ENCODE peak calls at places on chromosomes 11 and 22, in ten cellular contexts. E, L, T, B, R, O, M, X, C and G are unnamed samples.

GRCh38 chr11:20060180-20060579 is 100.1 kb downstream of the DBX1 start:
- DNase-seq in E (no peak), L (no peak), T (no peak), B (peak), R (no peak), O (no peak), M (no peak), X (no peak), C (no peak), G (no peak)

GRCh38 chr11:34426766-34427170 is 12.0 kb upstream of the CAT start:
- DNase-seq in E (no peak), L (no peak), T (no peak), B (no peak), R (no peak), O (peak), M (no peak), X (no peak), C (no peak), G (no peak)

GRCh38 chr11:9821008-9821752 is 157.3 kb downstream of the SWAP70 start:
- DNase-seq in E (no peak), L (no peak), T (no peak), B (no peak), R (no peak), O (peak), M (no peak), X (no peak), C (no peak), G (no peak)

GRCh38 chr11:65432686-65433582 is 10.3 kb downstream of the NEAT1 start:
- DNase-seq in E (no peak), L (no peak), T (no peak), B (peak), R (no peak), O (no peak), M (no peak), X (no peak), C (no peak), G (no peak)

GRCh38 chr11:122817121-122817520 is 21.2 kb upstream of the CRTAM start:
- DNase-seq in E (no peak), L (no peak), T (peak), B (peak), R (peak), O (no peak), M (no peak), X (no peak), C (no peak), G (no peak)

GRCh38 chr22:22576244-22576988 is 17.4 kb upstream of the PRAME start:
- DNase-seq in E (peak), L (peak), T (peak), B (peak), R (peak), O (peak), M (peak), X (peak), C (no peak), G (no peak)

GRCh38 chr11:24239016-24239720 is 257.7 kb upstream of the LUZP2 start:
- DNase-seq in E (no peak), L (no peak), T (no peak), B (peak), R (no peak), O (peak), M (no peak), X (peak), C (no peak), G (peak)

GRCh38 chr11:2366271-2366670 is 10.8 kb upstream of the CD81 start:
- DNase-seq in E (no peak), L (no peak), T (no peak), B (no peak), R (no peak), O (peak), M (no peak), X (no peak), C (no peak), G (peak)

GRCh38 chr11:111378773-111379499 is at the start of gene POU2AF1:
- DNase-seq in E (peak), L (no peak), T (no peak), B (no peak), R (peak), O (peak), M (no peak), X (no peak), C (no peak), G (no peak)

GRCh38 chr11:57330029-57330428 is 5.3 kb upstream of the TNKS1BP1 start:
- DNase-seq in E (no peak), L (no peak), T (no peak), B (no peak), R (no peak), O (no peak), M (no peak), X (no peak), C (no peak), G (no peak)

GRCh38 chr11:36363361-36364272 is 67.5 kb downstream of the PRR5L start:
- DNase-seq in E (no peak), L (no peak), T (no peak), B (peak), R (no peak), O (no peak), M (no peak), X (no peak), C (no peak), G (no peak)

GRCh38 chr22:31610611-31611010 is 51.4 kb downstream of the PISD start:
- DNase-seq in E (no peak), L (no peak), T (no peak), B (no peak), R (no peak), O (no peak), M (no peak), X (no peak), C (no peak), G (no peak)

GRCh38 chr22:20994128-20994901 is 7.6 kb downstream of the THAP7 start:
- DNase-seq in E (no peak), L (no peak), T (no peak), B (no peak), R (no peak), O (no peak), M (no peak), X (no peak), C (no peak), G (no peak)

GRCh38 chr11:65489061-65489705 is 9.7 kb upstream of the MALAT1 start:
- DNase-seq in E (no peak), L (peak), T (no peak), B (peak), R (peak), O (peak), M (no peak), X (peak), C (no peak), G (no peak)

GRCh38 chr11:123580557-123581275 is 73.7 kb downstream of the SCN3B start:
- DNase-seq in E (peak), L (peak), T (peak), B (peak), R (peak), O (peak), M (peak), X (peak), C (no peak), G (no peak)

GRCh38 chr11:1650034-1650917 is 20.7 kb downstream of the KRTAP5-5 start:
- DNase-seq in E (no peak), L (no peak), T (peak), B (no peak), R (no peak), O (no peak), M (no peak), X (no peak), C (no peak), G (no peak)

GRCh38 chr22:29158546-29158945 is 47.1 kb upstream of the EMID1 start:
- DNase-seq in E (no peak), L (no peak), T (no peak), B (no peak), R (no peak), O (no peak), M (no peak), X (no peak), C (no peak), G (no peak)

GRCh38 chr11:45994421-45995341 is 72.2 kb downstream of the LARGE2 start:
- DNase-seq in E (no peak), L (peak), T (no peak), B (no peak), R (no peak), O (no peak), M (peak), X (peak), C (no peak), G (no peak)

GRCh38 chr22:38953577-38954413 is 3.6 kb upstream of the APOBEC3A start:
- DNase-seq in E (peak), L (no peak), T (no peak), B (peak), R (peak), O (no peak), M (no peak), X (no peak), C (no peak), G (no peak)

GRCh38 chr22:23220485-23221350 is 40.4 kb downstream of the BCR start:
- DNase-seq in E (peak), L (no peak), T (no peak), B (peak), R (peak), O (peak), M (no peak), X (no peak), C (no peak), G (no peak)

GRCh38 chr22:19220867-19221266 is 42.3 kb upstream of the SLC25A1 start:
- DNase-seq in E (no peak), L (no peak), T (no peak), B (no peak), R (no peak), O (no peak), M (no peak), X (no peak), C (no peak), G (no peak)

GRCh38 chr11:106276859-106277436 is 199.5 kb downstream of the AASDHPPT start:
- DNase-seq in E (no peak), L (no peak), T (no peak), B (peak), R (no peak), O (no peak), M (no peak), X (no peak), C (no peak), G (no peak)

GRCh38 chr11:19071255-19071654 is 10.7 kb upstream of the MRGPRX2 start:
- DNase-seq in E (peak), L (peak), T (peak), B (peak), R (peak), O (peak), M (peak), X (peak), C (no peak), G (peak)

GRCh38 chr11:125327494-125328130 is 163.1 kb downstream of the PKNOX2 start:
- DNase-seq in E (no peak), L (no peak), T (no peak), B (no peak), R (no peak), O (no peak), M (no peak), X (no peak), C (no peak), G (no peak)

GRCh38 chr22:50305658-50306566 is 1.5 kb downstream of the PLXNB2 start:
- DNase-seq in E (no peak), L (peak), T (peak), B (peak), R (peak), O (peak), M (no peak), X (peak), C (no peak), G (peak)

GRCh38 chr11:9859491-9860305 is 195.8 kb downstream of the SWAP70 start:
- DNase-seq in E (no peak), L (no peak), T (no peak), B (no peak), R (no peak), O (no peak), M (no peak), X (peak), C (no peak), G (no peak)

GRCh38 chr22:37462983-37463382 is 23.2 kb downstream of the MFNG start:
- DNase-seq in E (no peak), L (peak), T (no peak), B (peak), R (peak), O (peak), M (no peak), X (no peak), C (no peak), G (no peak)

GRCh38 chr11:73326929-73327811 is 19.1 kb downstream of the ARHGEF17 start:
- DNase-seq in E (no peak), L (no peak), T (no peak), B (peak), R (no peak), O (no peak), M (no peak), X (no peak), C (no peak), G (no peak)

GRCh38 chr11:9953994-9954626 is 290.2 kb downstream of the SWAP70 start:
- DNase-seq in E (no peak), L (no peak), T (no peak), B (no peak), R (no peak), O (no peak), M (no peak), X (peak), C (no peak), G (no peak)

GRCh38 chr11:56089697-56090096 is 3.4 kb upstream of the OR8I2 start:
- DNase-seq in E (no peak), L (no peak), T (no peak), B (no peak), R (no peak), O (no peak), M (no peak), X (no peak), C (no peak), G (no peak)